ENCODE peak calls at places on chromosomes 5 and 9, in six cellular contexts. One of them, this sample, is unnamed.
A peak's percentile ranks its signal among the peaks of the same experiment; 100 is the strongest.

GRCh38 chr9:77456829-77457437 is 191.2 kb downstream of the GNA14 start:
- DNase-seq in IMR-90: peak; percentile 91
- DNase-seq in left ventricle myocardium inferior: peak; percentile 78
- DNase-seq in uterus: peak; percentile 87
- DNase-seq in body of pancreas: peak; percentile 90
- DNase-seq in AG04449: no peak
- DNase-seq in this sample: peak; percentile 88

GRCh38 chr9:130451509-130452388 is 7.0 kb downstream of the ASS1 start:
- DNase-seq in IMR-90: peak; percentile 95
- DNase-seq in left ventricle myocardium inferior: peak; percentile 84
- DNase-seq in uterus: peak; percentile 93
- DNase-seq in body of pancreas: peak; percentile 88
- DNase-seq in AG04449: peak; percentile 63
- DNase-seq in this sample: no peak

GRCh38 chr5:155008669-155009068 is 4.9 kb upstream of the KIF4B start:
- DNase-seq in IMR-90: no peak
- DNase-seq in left ventricle myocardium inferior: no peak
- DNase-seq in uterus: no peak
- DNase-seq in body of pancreas: no peak
- DNase-seq in AG04449: no peak
- DNase-seq in this sample: no peak

GRCh38 chr5:74143724-74144330 is 496.7 kb downstream of the ENC1 start:
- DNase-seq in IMR-90: no peak
- DNase-seq in left ventricle myocardium inferior: no peak
- DNase-seq in uterus: peak; percentile 36
- DNase-seq in body of pancreas: no peak
- DNase-seq in AG04449: no peak
- DNase-seq in this sample: no peak

GRCh38 chr9:29078063-29078660 is 1504.9 kb upstream of the C9orf72 start:
- DNase-seq in IMR-90: no peak
- DNase-seq in left ventricle myocardium inferior: no peak
- DNase-seq in uterus: no peak
- DNase-seq in body of pancreas: no peak
- DNase-seq in AG04449: no peak
- DNase-seq in this sample: no peak

GRCh38 chr5:170430871-170431437 is 41.8 kb upstream of the KCNMB1 start:
- DNase-seq in IMR-90: no peak
- DNase-seq in left ventricle myocardium inferior: no peak
- DNase-seq in uterus: no peak
- DNase-seq in body of pancreas: no peak
- DNase-seq in AG04449: no peak
- DNase-seq in this sample: no peak

GRCh38 chr5:98957307-98957706 is 28.5 kb upstream of the CHD1 start:
- DNase-seq in IMR-90: no peak
- DNase-seq in left ventricle myocardium inferior: no peak
- DNase-seq in uterus: no peak
- DNase-seq in body of pancreas: no peak
- DNase-seq in AG04449: no peak
- DNase-seq in this sample: no peak

GRCh38 chr5:181092428-181092827 is 38.5 kb downstream of the OR2V1 start:
- DNase-seq in IMR-90: no peak
- DNase-seq in left ventricle myocardium inferior: no peak
- DNase-seq in uterus: no peak
- DNase-seq in body of pancreas: no peak
- DNase-seq in AG04449: no peak
- DNase-seq in this sample: no peak

GRCh38 chr5:78295035-78295961 is 800 bp upstream of the AP3B1 start:
- DNase-seq in IMR-90: no peak
- DNase-seq in left ventricle myocardium inferior: peak; percentile 18
- DNase-seq in uterus: peak; percentile 33
- DNase-seq in body of pancreas: peak; percentile 59
- DNase-seq in AG04449: no peak
- DNase-seq in this sample: peak; percentile 86

GRCh38 chr5:92760550-92760949 is 820.5 kb downstream of the NR2F1-AS1 start:
- DNase-seq in IMR-90: no peak
- DNase-seq in left ventricle myocardium inferior: no peak
- DNase-seq in uterus: no peak
- DNase-seq in body of pancreas: no peak
- DNase-seq in AG04449: no peak
- DNase-seq in this sample: no peak

GRCh38 chr5:8436919-8437318 is 568.0 kb downstream of the MTRR start:
- DNase-seq in IMR-90: no peak
- DNase-seq in left ventricle myocardium inferior: no peak
- DNase-seq in uterus: no peak
- DNase-seq in body of pancreas: no peak
- DNase-seq in AG04449: no peak
- DNase-seq in this sample: no peak

GRCh38 chr9:110714314-110714713 is 45.7 kb downstream of the MUSK start:
- DNase-seq in IMR-90: peak; percentile 50
- DNase-seq in left ventricle myocardium inferior: no peak
- DNase-seq in uterus: no peak
- DNase-seq in body of pancreas: no peak
- DNase-seq in AG04449: no peak
- DNase-seq in this sample: no peak

GRCh38 chr9:124215551-124215910 is 42.2 kb upstream of the NEK6 start:
- DNase-seq in IMR-90: no peak
- DNase-seq in left ventricle myocardium inferior: no peak
- DNase-seq in uterus: no peak
- DNase-seq in body of pancreas: no peak
- DNase-seq in AG04449: no peak
- DNase-seq in this sample: peak; percentile 76

GRCh38 chr5:99004960-99005359 is 76.2 kb upstream of the CHD1 start:
- DNase-seq in IMR-90: no peak
- DNase-seq in left ventricle myocardium inferior: no peak
- DNase-seq in uterus: no peak
- DNase-seq in body of pancreas: no peak
- DNase-seq in AG04449: no peak
- DNase-seq in this sample: no peak

GRCh38 chr9:135186248-135187164 is 99.0 kb downstream of the OLFM1 start:
- DNase-seq in IMR-90: no peak
- DNase-seq in left ventricle myocardium inferior: peak; percentile 29
- DNase-seq in uterus: no peak
- DNase-seq in body of pancreas: peak; percentile 17
- DNase-seq in AG04449: no peak
- DNase-seq in this sample: no peak

GRCh38 chr5:117494208-117494607 is 919.6 kb upstream of the SEMA6A start:
- DNase-seq in IMR-90: no peak
- DNase-seq in left ventricle myocardium inferior: no peak
- DNase-seq in uterus: no peak
- DNase-seq in body of pancreas: no peak
- DNase-seq in AG04449: no peak
- DNase-seq in this sample: no peak

GRCh38 chr5:131548190-131548589 is 86.8 kb downstream of the RAPGEF6 start:
- DNase-seq in IMR-90: no peak
- DNase-seq in left ventricle myocardium inferior: no peak
- DNase-seq in uterus: no peak
- DNase-seq in body of pancreas: no peak
- DNase-seq in AG04449: no peak
- DNase-seq in this sample: no peak

GRCh38 chr5:82290908-82291307 is 12.8 kb upstream of the RPS23 start:
- DNase-seq in IMR-90: no peak
- DNase-seq in left ventricle myocardium inferior: peak; percentile 23
- DNase-seq in uterus: no peak
- DNase-seq in body of pancreas: no peak
- DNase-seq in AG04449: no peak
- DNase-seq in this sample: no peak

GRCh38 chr9:109182940-109183798 is 16.1 kb upstream of the FRRS1L start:
- DNase-seq in IMR-90: peak; percentile 15
- DNase-seq in left ventricle myocardium inferior: no peak
- DNase-seq in uterus: no peak
- DNase-seq in body of pancreas: peak; percentile 75
- DNase-seq in AG04449: no peak
- DNase-seq in this sample: no peak

GRCh38 chr9:124297553-124297905 is 39.8 kb downstream of the NEK6 start:
- DNase-seq in IMR-90: peak; percentile 96
- DNase-seq in left ventricle myocardium inferior: peak; percentile 88
- DNase-seq in uterus: peak; percentile 64
- DNase-seq in body of pancreas: peak; percentile 84
- DNase-seq in AG04449: peak; percentile 74
- DNase-seq in this sample: no peak

GRCh38 chr5:26812714-26813113 is 225.7 kb downstream of the CDH9 start:
- DNase-seq in IMR-90: no peak
- DNase-seq in left ventricle myocardium inferior: no peak
- DNase-seq in uterus: no peak
- DNase-seq in body of pancreas: no peak
- DNase-seq in AG04449: no peak
- DNase-seq in this sample: no peak

GRCh38 chr5:151238303-151238741 is 14.4 kb upstream of the CCDC69 start:
- DNase-seq in IMR-90: no peak
- DNase-seq in left ventricle myocardium inferior: peak; percentile 71
- DNase-seq in uterus: peak; percentile 60
- DNase-seq in body of pancreas: no peak
- DNase-seq in AG04449: no peak
- DNase-seq in this sample: peak; percentile 86

GRCh38 chr9:70195456-70195855 is 63.3 kb upstream of the SMC5 start:
- DNase-seq in IMR-90: peak; percentile 62
- DNase-seq in left ventricle myocardium inferior: no peak
- DNase-seq in uterus: no peak
- DNase-seq in body of pancreas: no peak
- DNase-seq in AG04449: no peak
- DNase-seq in this sample: no peak

GRCh38 chr5:72107874-72108199 is 562 bp downstream of the MAP1B start:
- DNase-seq in IMR-90: no peak
- DNase-seq in left ventricle myocardium inferior: no peak
- DNase-seq in uterus: peak; percentile 20
- DNase-seq in body of pancreas: no peak
- DNase-seq in AG04449: no peak
- DNase-seq in this sample: no peak

GRCh38 chr9:90046317-90046861 is 441.6 kb downstream of the GADD45G start:
- DNase-seq in IMR-90: no peak
- DNase-seq in left ventricle myocardium inferior: no peak
- DNase-seq in uterus: no peak
- DNase-seq in body of pancreas: no peak
- DNase-seq in AG04449: no peak
- DNase-seq in this sample: no peak

DNA sequence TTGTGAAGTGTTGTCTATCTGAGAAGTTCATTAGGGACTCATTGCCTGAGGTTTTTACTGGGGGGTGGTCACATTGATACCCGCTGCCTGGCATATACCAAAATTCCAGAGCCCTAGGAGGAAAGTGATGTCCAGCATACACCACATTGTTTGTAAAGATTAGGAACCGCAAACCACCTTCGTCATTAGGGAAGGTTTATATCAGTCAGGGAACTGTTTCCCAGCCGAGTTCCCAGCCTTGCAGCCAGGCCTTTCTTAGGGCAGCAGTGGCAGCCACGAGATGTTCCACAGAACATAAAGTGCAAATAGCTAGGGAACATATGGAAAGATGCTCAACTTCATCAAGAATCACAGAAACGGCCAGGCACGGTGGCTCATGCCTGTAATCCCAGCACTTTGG is 40.4 kb upstream of the NRARP start:
- DNase-seq in IMR-90: no peak
- DNase-seq in left ventricle myocardium inferior: no peak
- DNase-seq in uterus: no peak
- DNase-seq in body of pancreas: no peak
- DNase-seq in AG04449: no peak
- DNase-seq in this sample: no peak
- H3K4me3 ChIP-seq in IMR-90: no peak overlapping the region
- H3K4me3 ChIP-seq in left ventricle myocardium inferior: no peak overlapping the region
- H3K4me3 ChIP-seq in uterus: no peak overlapping the region
- H3K4me3 ChIP-seq in body of pancreas: no peak overlapping the region
- H3K4me3 ChIP-seq in AG04449: no peak overlapping the region
- H3K4me3 ChIP-seq in this sample: no peak overlapping the region

GRCh38 chr5:137462816-137463520 is 36.2 kb downstream of the SPOCK1 start:
- DNase-seq in IMR-90: no peak
- DNase-seq in left ventricle myocardium inferior: no peak
- DNase-seq in uterus: no peak
- DNase-seq in body of pancreas: no peak
- DNase-seq in AG04449: no peak
- DNase-seq in this sample: no peak

GRCh38 chr5:137465930-137466329 is 33.2 kb downstream of the SPOCK1 start:
- DNase-seq in IMR-90: no peak
- DNase-seq in left ventricle myocardium inferior: no peak
- DNase-seq in uterus: no peak
- DNase-seq in body of pancreas: no peak
- DNase-seq in AG04449: no peak
- DNase-seq in this sample: no peak

GRCh38 chr5:137466888-137467287 is 32.2 kb downstream of the SPOCK1 start:
- DNase-seq in IMR-90: no peak
- DNase-seq in left ventricle myocardium inferior: no peak
- DNase-seq in uterus: no peak
- DNase-seq in body of pancreas: no peak
- DNase-seq in AG04449: no peak
- DNase-seq in this sample: no peak

GRCh38 chr5:137461636-137462596 is 37.2 kb downstream of the SPOCK1 start:
- DNase-seq in IMR-90: no peak
- DNase-seq in left ventricle myocardium inferior: no peak
- DNase-seq in uterus: no peak
- DNase-seq in body of pancreas: no peak
- DNase-seq in AG04449: no peak
- DNase-seq in this sample: no peak
- TF ChIP-seq CTCF in IMR-90: no peak
- TF ChIP-seq CTCF in left ventricle myocardium inferior: no peak
- TF ChIP-seq CTCF in uterus: no peak
- TF ChIP-seq CTCF in body of pancreas: no peak
- TF ChIP-seq CTCF in AG04449: no peak
- TF ChIP-seq CTCF in this sample: no peak

DNA sequence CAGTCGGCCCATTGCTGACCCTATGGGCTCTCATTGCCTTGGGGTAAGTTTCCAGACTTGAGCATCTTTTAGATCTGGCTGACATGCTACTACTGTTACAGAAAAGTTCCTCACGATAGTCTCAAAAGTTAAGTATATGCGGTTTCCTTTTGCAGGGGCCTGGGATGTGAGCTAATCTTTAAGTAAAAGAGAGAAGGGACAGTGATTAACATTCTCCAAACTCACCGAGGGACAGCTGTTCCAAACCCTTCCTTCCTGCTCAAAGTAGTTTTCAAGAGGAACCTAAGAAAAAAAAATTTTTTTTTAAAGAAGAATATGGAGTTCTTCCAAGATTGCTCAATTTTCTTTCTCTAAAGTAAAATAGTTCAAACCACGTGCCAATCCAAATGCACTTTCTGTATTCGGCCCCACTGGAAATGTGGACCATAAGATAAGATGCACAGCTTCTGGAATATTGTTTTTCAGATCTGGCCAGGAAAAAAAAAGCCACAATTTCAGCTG is 168.0 kb upstream of the SPRY4 start:
- DNase-seq in IMR-90: peak; percentile 41
- DNase-seq in left ventricle myocardium inferior: no peak
- DNase-seq in uterus: no peak
- DNase-seq in body of pancreas: no peak
- DNase-seq in AG04449: no peak
- DNase-seq in this sample: no peak
- H3K4me3 ChIP-seq in IMR-90: no peak overlapping the region
- H3K4me3 ChIP-seq in left ventricle myocardium inferior: no peak overlapping the region
- H3K4me3 ChIP-seq in uterus: no peak overlapping the region
- H3K4me3 ChIP-seq in body of pancreas: no peak overlapping the region
- H3K4me3 ChIP-seq in AG04449: no peak overlapping the region
- H3K4me3 ChIP-seq in this sample: no peak overlapping the region

DNA sequence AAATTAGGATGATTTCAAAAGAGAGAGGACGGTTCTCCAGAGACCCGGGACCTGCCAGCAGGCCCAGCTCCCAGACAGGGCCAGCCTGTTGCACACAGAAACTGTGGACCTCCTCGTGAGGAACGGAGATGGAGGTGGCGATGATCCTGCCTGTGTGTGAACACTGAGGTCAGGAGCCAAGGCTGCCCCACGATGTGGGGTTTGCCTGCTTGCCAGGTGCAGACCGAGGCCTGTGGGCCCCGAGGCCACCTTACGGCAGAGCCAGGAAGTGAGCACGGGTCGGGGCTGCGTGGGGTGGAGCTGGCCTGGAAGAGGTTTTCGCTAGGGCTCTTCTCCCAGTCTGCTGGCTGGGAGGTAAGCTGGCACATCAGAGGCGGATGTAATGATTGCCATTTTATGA is 4.3 kb downstream of the FAM163B start:
- DNase-seq in IMR-90: no peak
- DNase-seq in left ventricle myocardium inferior: no peak
- DNase-seq in uterus: no peak
- DNase-seq in body of pancreas: no peak
- DNase-seq in AG04449: no peak
- DNase-seq in this sample: no peak
- TF ChIP-seq CTCF in IMR-90: no peak
- TF ChIP-seq CTCF in left ventricle myocardium inferior: no peak
- TF ChIP-seq CTCF in uterus: no peak
- TF ChIP-seq CTCF in body of pancreas: no peak
- TF ChIP-seq CTCF in AG04449: no peak
- TF ChIP-seq CTCF in this sample: no peak